ENCODE peak calls at places on chromosome 10, in four cellular contexts. O is HCT116, S is K562, B is HepG2. F is an unnamed sample.

GRCh38 chr10:126130291-126130710 is 233.9 kb downstream of the FANK1 start:
- DNase-seq in S (no peak), B (no peak), O (no peak), F (no peak)

GRCh38 chr10:115706482-115707076 is 566.4 kb downstream of the GFRA1 start:
- DNase-seq in B (peak), S (no peak), O (peak), F (peak)

GRCh38 chr10:3763035-3763456 is 22.0 kb downstream of the KLF6 start:
- DNase-seq in S (peak), O (peak), B (no peak), F (no peak)

GRCh38 chr10:53403688-53404087 is 631.1 kb upstream of the MBL2 start:
- DNase-seq in O (no peak), B (no peak), S (no peak), F (peak)

GRCh38 chr10:120282421-120282820 is 174.6 kb upstream of the PLPP4 start:
- DNase-seq in S (no peak), O (no peak), B (no peak), F (no peak)

GRCh38 chr10:24483701-24484100 is 240.0 kb downstream of the ARHGAP21 start:
- DNase-seq in S (no peak), B (no peak), O (peak), F (no peak)

GRCh38 chr10:79002336-79002735 is 66.4 kb upstream of the ZMIZ1 start:
- DNase-seq in B (no peak), O (no peak), S (no peak), F (no peak)

GRCh38 chr10:112613620-112614019 is 166.6 kb downstream of the VTI1A start:
- DNase-seq in S (no peak), B (no peak), O (no peak), F (peak)

GRCh38 chr10:52216852-52217251 is 97.2 kb upstream of the DKK1 start:
- DNase-seq in B (no peak), O (no peak), S (no peak), F (peak)

GRCh38 chr10:5983813-5984212 is 6.5 kb upstream of the IL15RA start:
- DNase-seq in S (no peak), B (no peak), O (no peak), F (no peak)

GRCh38 chr10:68156373-68157185 is 47.3 kb downstream of the MYPN start:
- DNase-seq in O (peak), S (peak), B (peak), F (peak)

GRCh38 chr10:96618648-96619047 is 31.8 kb upstream of the TM9SF3 start:
- DNase-seq in S (no peak), B (no peak), O (no peak), F (no peak)
- TF ChIP-seq ELF1 in S (no peak), B (no peak), O (no peak), F (no peak)

DNA sequence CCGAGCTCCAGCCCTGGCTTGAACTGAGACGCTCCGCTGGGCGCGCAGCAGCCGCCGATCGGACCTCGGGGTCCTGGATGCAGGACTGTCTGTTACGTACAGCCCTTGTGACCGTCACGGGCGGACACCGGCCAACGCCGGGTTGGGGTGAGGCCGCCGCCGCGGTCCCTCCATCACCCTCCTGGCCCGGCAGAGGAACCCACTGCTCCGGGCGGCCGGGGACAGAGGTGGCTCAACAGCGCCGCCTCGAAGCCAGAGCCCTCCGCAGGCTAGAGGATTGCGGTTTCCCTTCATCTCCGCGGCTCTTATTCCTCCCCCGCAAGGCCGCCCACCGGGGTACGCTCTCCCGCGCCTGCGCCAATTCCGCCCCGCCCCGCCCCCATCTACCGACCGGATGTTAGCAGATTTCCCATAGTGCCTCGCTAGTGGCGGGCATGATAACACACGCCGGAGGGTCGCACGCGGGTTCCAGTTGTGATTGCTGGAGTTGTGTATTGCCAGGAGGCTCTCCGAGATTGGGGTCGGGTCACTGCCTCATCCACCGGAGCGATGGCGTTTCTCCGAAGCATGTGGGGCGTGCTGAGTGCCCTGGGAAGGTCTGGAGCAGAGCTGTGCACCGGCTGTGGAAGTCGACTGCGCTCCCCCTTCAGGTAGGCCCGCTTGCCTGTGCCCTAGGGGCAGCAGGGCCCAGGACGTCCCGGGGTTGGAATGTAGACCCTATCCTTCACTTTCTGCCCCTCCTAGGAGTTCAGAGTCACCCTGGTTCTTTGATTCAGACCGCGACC is at the start of gene TFAM:
- DNase-seq in O (peak), B (peak), S (peak), F (peak)
- TF ChIP-seq ELF1 in O (no peak), B (peak), S (peak), F (peak)

DNA sequence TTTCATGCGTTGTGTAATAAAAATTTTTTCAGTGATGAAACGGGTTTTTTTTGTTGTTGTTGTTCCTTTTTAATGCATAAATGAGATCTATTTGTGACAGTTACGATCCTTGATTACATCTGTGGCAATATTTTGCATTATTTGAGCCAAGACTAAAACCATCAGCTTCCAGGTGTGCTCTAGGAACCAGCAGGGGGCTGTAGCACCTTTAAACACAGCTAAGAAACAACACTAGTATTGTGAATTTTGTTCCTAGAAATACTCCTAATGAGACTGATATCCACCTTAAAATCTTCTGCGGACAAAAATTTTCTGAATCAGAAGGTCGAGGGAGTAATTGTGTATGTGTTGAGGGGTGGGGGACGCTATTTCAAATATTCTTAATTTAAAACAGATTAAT is 52.6 kb downstream of the FGFBP3 start:
- DNase-seq in O (peak), S (no peak), B (peak), F (no peak)
- TF ChIP-seq ELF1 in O (no peak), S (no peak), B (no peak), F (no peak)

GRCh38 chr10:106582291-106582690 is 582.2 kb downstream of the SORCS1 start:
- DNase-seq in B (no peak), S (no peak), O (no peak), F (peak)
- TF ChIP-seq ELF1 in B (no peak), S (no peak), O (no peak), F (no peak)

GRCh38 chr10:49690673-49691356 is 11.4 kb downstream of the C10orf53 start:
- DNase-seq in O (no peak), S (no peak), B (no peak), F (peak)
- TF ChIP-seq ELF1 in O (no peak), S (no peak), B (no peak), F (no peak)

GRCh38 chr10:132455986-132456847 is 59.2 kb downstream of the PWWP2B start:
- DNase-seq in O (no peak), B (peak), S (no peak), F (no peak)

GRCh38 chr10:132454296-132455198 is 57.5 kb downstream of the PWWP2B start:
- DNase-seq in O (no peak), S (no peak), B (no peak), F (no peak)

GRCh38 chr10:132457328-132458070 is 60.5 kb downstream of the PWWP2B start:
- DNase-seq in S (no peak), O (no peak), B (no peak), F (no peak)

GRCh38 chr10:132456881-132457280 is 59.9 kb downstream of the PWWP2B start:
- DNase-seq in B (no peak), O (no peak), S (no peak), F (no peak)

GRCh38 chr10:132455441-132455971 is 58.5 kb downstream of the PWWP2B start:
- DNase-seq in S (no peak), O (no peak), B (no peak), F (no peak)
- TF ChIP-seq ELF1 in S (no peak), O (no peak), B (no peak), F (no peak)

GRCh38 chr10:131116216-131117005 is 195.1 kb downstream of the TCERG1L start:
- DNase-seq in S (no peak), O (no peak), B (no peak), F (no peak)

GRCh38 chr10:131113892-131114291 is 197.6 kb downstream of the TCERG1L start:
- DNase-seq in B (no peak), S (no peak), O (no peak), F (no peak)

GRCh38 chr10:131115801-131116200 is 195.7 kb downstream of the TCERG1L start:
- DNase-seq in S (no peak), B (no peak), O (no peak), F (no peak)

GRCh38 chr10:131114846-131115245 is 196.7 kb downstream of the TCERG1L start:
- DNase-seq in B (no peak), O (no peak), S (no peak), F (no peak)

DNA sequence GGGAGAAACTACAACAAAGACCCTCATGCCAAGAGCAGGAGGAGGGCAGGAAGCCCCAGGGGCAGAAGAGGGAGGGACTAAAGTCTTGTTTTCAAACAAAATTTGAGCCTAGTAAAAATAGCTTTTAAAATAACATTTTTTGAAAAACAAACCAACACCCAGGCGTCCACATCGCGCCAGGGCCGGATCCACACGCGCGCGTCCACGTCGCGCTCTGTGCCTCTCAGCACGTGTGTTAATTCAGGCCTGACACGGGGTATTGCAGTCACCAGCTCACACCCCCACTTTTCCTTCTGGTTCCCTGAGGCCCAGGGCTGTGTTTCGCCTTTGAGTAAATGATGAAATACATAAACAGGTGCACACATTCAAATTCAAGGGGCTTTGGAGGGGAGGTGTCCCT is 196.2 kb downstream of the TCERG1L start:
- DNase-seq in B (no peak), O (no peak), S (no peak), F (no peak)
- TF ChIP-seq ELF1 in B (no peak), O (no peak), S (no peak), F (no peak)

GRCh38 chr10:33391611-33392010 is 57.1 kb upstream of the NRP1 start:
- DNase-seq in S (no peak), O (no peak), B (peak), F (no peak)
- TF ChIP-seq ELF1 in S (no peak), O (no peak), B (no peak), F (no peak)

DNA sequence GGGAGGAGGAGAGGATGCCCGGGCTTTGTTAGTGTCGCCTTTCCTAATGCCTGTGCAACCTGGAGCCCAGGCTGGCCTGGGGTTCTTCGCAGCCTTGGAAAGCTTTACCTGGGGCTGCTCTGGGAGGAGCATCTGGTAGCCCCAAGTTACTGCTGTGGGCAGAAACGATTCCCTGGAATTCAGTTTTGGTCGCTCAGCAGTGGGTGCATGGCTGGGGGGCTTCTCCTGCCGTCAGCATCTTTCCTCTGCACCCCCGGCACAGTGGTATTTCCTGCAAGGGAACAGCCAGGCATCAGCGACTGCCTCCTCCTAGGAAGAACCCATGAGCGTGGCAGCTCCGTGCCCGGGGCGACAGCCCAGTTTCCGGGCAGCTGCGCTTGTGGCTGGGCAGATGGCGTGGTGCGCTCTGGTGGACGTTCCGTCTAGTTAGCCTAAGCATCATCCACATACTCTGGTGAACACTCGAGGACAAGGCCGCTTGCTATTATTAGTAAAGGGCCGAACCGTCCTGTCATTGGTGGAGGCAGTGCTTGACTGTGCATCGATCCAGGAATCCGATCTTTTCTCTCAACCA is 107.0 kb upstream of the BTBD16 start:
- DNase-seq in O (no peak), B (no peak), S (no peak), F (peak)
- TF ChIP-seq ELF1 in O (no peak), B (no peak), S (no peak), F (no peak)

GRCh38 chr10:35784751-35785150 is 142.7 kb upstream of the FZD8 start:
- DNase-seq in S (no peak), O (no peak), B (no peak), F (no peak)
- TF ChIP-seq ELF1 in S (no peak), O (no peak), B (no peak), F (no peak)

F was measured in SK-N-SH.